ENCODE peak calls at places on chromosomes 12 and 14, in four cellular contexts. H is GM12878, J is H1, G is HepG2. X is an unnamed sample.

GRCh38 chr12:26988703-26989102 is 25.5 kb downstream of the TM7SF3 start:
- DNase-seq in J (no peak), G (no peak), H (no peak), X (no peak)

GRCh38 chr12:49540229-49541139 is 1.7 kb downstream of the KCNH3 start:
- DNase-seq in G (no peak), J (no peak), H (no peak), X (peak)

GRCh38 chr14:100417466-100417865 is 94.3 kb downstream of the SLC25A47 start:
- DNase-seq in G (peak), H (no peak), J (peak), X (peak)

GRCh38 chr12:127489055-127489454 is 777.9 kb upstream of the TMEM132C start:
- DNase-seq in J (no peak), G (peak), H (no peak), X (no peak)

GRCh38 chr12:104680070-104680469 is 223.3 kb downstream of the CHST11 start:
- DNase-seq in J (no peak), H (peak), G (peak), X (peak)

GRCh38 chr12:56628671-56629458 is 1.3 kb downstream of the BAZ2A start:
- DNase-seq in J (peak), H (no peak), G (peak), X (peak)

GRCh38 chr12:11839093-11839641 is 189.7 kb downstream of the ETV6 start:
- DNase-seq in H (no peak), J (no peak), G (no peak), X (no peak)

GRCh38 chr12:19654630-19655384 is 215.5 kb downstream of the AEBP2 start:
- DNase-seq in G (no peak), J (no peak), H (no peak), X (no peak)

GRCh38 chr12:86600664-86601231 is 344.6 kb upstream of the MGAT4C start:
- DNase-seq in J (no peak), G (no peak), H (no peak), X (no peak)

GRCh38 chr12:123655420-123655819 is 15.5 kb upstream of the TCTN2 start:
- DNase-seq in J (no peak), H (peak), G (no peak), X (no peak)

GRCh38 chr12:106955377-106956047 is at the start of gene TMEM263:
- DNase-seq in H (peak), G (peak), J (peak), X (peak)

GRCh38 chr14:96274122-96274910 is 18.3 kb downstream of the BDKRB1 start:
- DNase-seq in J (peak), H (no peak), G (no peak), X (peak)

GRCh38 chr12:20917269-20917668 is 106.8 kb downstream of the SLCO1B3 start:
- DNase-seq in G (no peak), J (no peak), H (no peak), X (no peak)

GRCh38 chr12:46830731-46831334 is 5.0 kb upstream of the SLC38A4 start:
- DNase-seq in J (peak), G (no peak), H (no peak), X (no peak)

GRCh38 chr12:26028953-26029740 is 70.7 kb downstream of the RASSF8 start:
- DNase-seq in H (no peak), G (peak), J (no peak), X (peak)

GRCh38 chr12:17169726-17170471 is 563.9 kb upstream of the LMO3 start:
- DNase-seq in H (no peak), J (no peak), G (no peak), X (no peak)

GRCh38 chr12:89948266-89949175 is 239.9 kb upstream of the ATP2B1 start:
- DNase-seq in J (no peak), H (no peak), G (no peak), X (no peak)

GRCh38 chr12:95990136-95990535 is 6.0 kb downstream of the HAL start:
- DNase-seq in H (no peak), J (no peak), G (no peak), X (no peak)

GRCh38 chr14:91482278-91483023 is 27.7 kb downstream of the PPP4R3A start:
- DNase-seq in H (no peak), J (no peak), G (no peak), X (no peak)

GRCh38 chr12:122085006-122085405 is 6.5 kb downstream of the MLXIP start:
- DNase-seq in H (no peak), J (no peak), G (no peak), X (no peak)

GRCh38 chr12:54526800-54527630 is 22.4 kb upstream of the PDE1B start:
- DNase-seq in G (peak), H (no peak), J (peak), X (no peak)

GRCh38 chr14:54364555-54365415 is 32.0 kb upstream of the CDKN3 start:
- DNase-seq in J (peak), G (peak), H (no peak), X (no peak)

GRCh38 chr12:31118347-31118830 is 44.7 kb downstream of the DDX11 start:
- DNase-seq in H (no peak), J (peak), G (no peak), X (peak)

GRCh38 chr12:46187023-46187422 is 81.8 kb downstream of the SLC38A1 start:
- DNase-seq in J (no peak), G (no peak), H (no peak), X (no peak)

GRCh38 chr12:126763359-126763758 is 1503.6 kb upstream of the TMEM132C start:
- DNase-seq in H (no peak), G (no peak), J (no peak), X (no peak)

GRCh38 chr12:32302218-32302826 is 97.0 kb upstream of the FGD4 start:
- DNase-seq in J (no peak), G (peak), H (peak), X (peak)

GRCh38 chr14:92675421-92675820 is 73.0 kb downstream of the LGMN start:
- DNase-seq in G (no peak), H (no peak), J (no peak), X (no peak)

GRCh38 chr14:51449666-51450061 is 202.0 kb upstream of the FRMD6 start:
- DNase-seq in G (no peak), H (no peak), J (no peak), X (no peak)

DNA sequence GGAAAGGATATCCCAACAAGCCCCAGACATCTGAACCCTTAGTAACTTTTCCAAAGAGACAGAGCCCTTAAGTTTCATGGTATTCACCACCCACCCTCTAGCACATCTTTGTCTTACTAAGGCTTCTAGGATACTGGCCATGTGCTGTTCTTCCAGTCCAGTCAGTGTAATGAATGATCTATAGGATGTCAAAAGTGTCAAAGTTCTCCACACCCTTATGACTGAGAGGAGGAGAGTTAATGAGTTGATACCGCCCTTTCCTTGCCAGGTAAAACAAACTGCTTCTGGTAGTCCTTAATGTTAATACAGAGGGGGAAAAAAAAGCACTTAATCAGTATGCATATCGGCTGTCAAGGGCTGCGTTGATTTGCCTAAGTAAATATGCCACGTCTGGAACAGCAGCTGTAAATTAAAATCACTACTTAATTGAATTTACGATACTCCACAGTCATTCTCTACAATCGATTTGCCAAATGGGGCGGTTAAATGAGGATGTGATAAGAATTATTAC is 416.1 kb downstream of the KCNH5 start:
- DNase-seq in H (no peak), J (no peak), G (no peak), X (no peak)
- TF ChIP-seq EP300 in H (no peak), J (no peak), G (no peak), X (no peak)

GRCh38 chr12:103011974-103012763 is 54.7 kb downstream of the ASCL1 start:
- DNase-seq in H (no peak), J (no peak), G (no peak), X (peak)
- TF ChIP-seq TAF1 in H (no peak), J (no peak), G (no peak), X (no peak)

GRCh38 chr14:73887704-73888459 is 1.2 kb downstream of the ZNF410 start:
- DNase-seq in H (no peak), J (no peak), G (peak), X (no peak)

GRCh38 chr14:73884438-73885190 is 2.0 kb upstream of the ZNF410 start:
- DNase-seq in H (no peak), G (no peak), J (no peak), X (no peak)

GRCh38 chr14:73888460-73888725 is 1.7 kb downstream of the ZNF410 start:
- DNase-seq in G (no peak), H (no peak), J (no peak), X (no peak)

GRCh38 chr14:73887116-73887490 is 444 bp downstream of the ZNF410 start:
- DNase-seq in J (no peak), H (no peak), G (peak), X (no peak)

GRCh38 chr14:73886449-73887115 is at the start of gene ZNF410:
- DNase-seq in J (peak), H (peak), G (peak), X (peak)
- TF ChIP-seq EP300 in J (no peak), H (peak), G (no peak), X (peak)

DNA sequence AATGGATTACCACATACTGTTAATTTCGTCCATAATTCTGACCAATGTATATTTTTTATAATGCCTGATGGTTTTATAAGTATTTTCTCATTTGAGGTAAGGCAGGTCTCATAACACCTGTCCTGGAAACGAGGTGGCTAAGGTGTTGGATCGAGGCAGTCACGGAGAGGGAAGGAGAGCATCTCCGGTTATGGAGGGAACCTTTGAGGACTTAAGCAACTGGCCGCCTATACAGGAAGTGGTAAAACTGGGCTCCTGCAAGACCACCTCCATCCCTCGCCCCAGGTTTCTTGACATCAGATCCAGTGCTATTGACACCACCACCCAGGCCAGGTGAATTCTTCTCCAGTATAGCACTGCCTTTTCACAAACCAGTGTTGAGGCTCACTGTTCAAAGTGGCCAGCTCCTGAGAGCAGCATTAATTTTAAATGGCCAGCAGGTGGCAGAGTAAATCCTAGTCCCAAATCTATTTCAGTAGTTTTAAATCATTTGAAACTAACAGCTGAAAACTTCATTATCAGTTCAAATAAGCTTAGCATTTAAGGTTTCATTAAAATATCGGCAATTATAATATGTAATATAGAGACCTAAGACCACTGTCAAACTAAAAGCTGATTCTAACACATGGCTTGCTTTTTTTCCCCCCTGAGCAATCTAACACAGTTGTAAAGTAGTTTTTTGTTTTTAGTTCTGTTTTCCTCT is 100.8 kb downstream of the PPM1A start:
- DNase-seq in J (peak), H (no peak), G (peak), X (peak)
- TF ChIP-seq TAF1 in J (no peak), H (no peak), G (no peak), X (no peak)